ENCODE peak calls at places on chromosomes 2 and 18, in six cellular contexts. X is GM12878, Q is AG04450, I is fibroblast of mammary gland, M is spleen, C is NB4. K is an unnamed sample.

GRCh38 chr2:236613607-236614006 is 44.0 kb downstream of the ACKR3 start:
- DNase-seq in X (no peak), Q (no peak), I (no peak), M (peak), C (no peak), K (no peak)

GRCh38 chr2:210863283-210863682 is 306.9 kb downstream of the CPS1 start:
- DNase-seq in X (no peak), Q (no peak), I (no peak), M (no peak), C (no peak), K (no peak)

GRCh38 chr2:3692375-3692774 is 11.0 kb upstream of the DCDC2C start:
- DNase-seq in X (no peak), Q (no peak), I (peak), M (no peak), C (peak), K (peak)

GRCh38 chr2:23221901-23222300 is 163.1 kb upstream of the KLHL29 start:
- DNase-seq in X (no peak), Q (no peak), I (no peak), M (no peak), C (no peak), K (no peak)

GRCh38 chr18:58862851-58863538 is 1.7 kb upstream of the ZNF532 start:
- DNase-seq in X (no peak), Q (no peak), I (peak), M (peak), C (no peak), K (no peak)

GRCh38 chr2:162114291-162114690 is 37.8 kb downstream of the GCG start:
- DNase-seq in X (no peak), Q (no peak), I (peak), M (no peak), C (peak), K (no peak)

GRCh38 chr2:65790676-65790935 is 358.2 kb upstream of the SPRED2 start:
- DNase-seq in X (no peak), Q (no peak), I (no peak), M (no peak), C (no peak), K (no peak)

GRCh38 chr2:173124441-173124840 is 48.8 kb downstream of the MAP3K20 start:
- DNase-seq in X (no peak), Q (no peak), I (peak), M (no peak), C (no peak), K (no peak)

GRCh38 chr2:175414872-175415487 is 233.5 kb upstream of the ATP5MC3 start:
- DNase-seq in X (no peak), Q (peak), I (peak), M (no peak), C (peak), K (no peak)

GRCh38 chr2:167144179-167144898 is 256.1 kb downstream of the XIRP2 start:
- DNase-seq in X (no peak), Q (no peak), I (peak), M (no peak), C (no peak), K (no peak)

GRCh38 chr2:233832869-233833812 is 21.2 kb downstream of the HJURP start:
- DNase-seq in X (no peak), Q (peak), I (peak), M (peak), C (peak), K (no peak)

GRCh38 chr2:203662963-203663362 is 43.5 kb upstream of the CD28 start:
- DNase-seq in X (no peak), Q (no peak), I (no peak), M (no peak), C (no peak), K (no peak)

GRCh38 chr2:190649035-190649797 is at the start of gene NAB1:
- DNase-seq in X (no peak), Q (no peak), I (no peak), M (peak), C (peak), K (no peak)

GRCh38 chr18:68402784-68403183 is 312.1 kb downstream of the TMX3 start:
- DNase-seq in X (no peak), Q (no peak), I (no peak), M (no peak), C (no peak), K (no peak)

GRCh38 chr2:223797073-223797472 is 40.3 kb downstream of the AP1S3 start:
- DNase-seq in X (no peak), Q (no peak), I (peak), M (no peak), C (no peak), K (peak)

GRCh38 chr18:70330887-70331286 is 42.0 kb downstream of the SOCS6 start:
- DNase-seq in X (no peak), Q (no peak), I (no peak), M (no peak), C (no peak), K (no peak)

GRCh38 chr2:128525653-128526052 is 207.0 kb upstream of the HS6ST1 start:
- DNase-seq in X (no peak), Q (no peak), I (peak), M (no peak), C (peak), K (no peak)

GRCh38 chr2:241507430-241508239 is 749 bp downstream of the STK25 start:
- DNase-seq in X (no peak), Q (no peak), I (peak), M (peak), C (peak), K (no peak)

GRCh38 chr2:144583741-144584453 is 64.0 kb upstream of the ZEB2 start:
- DNase-seq in X (no peak), Q (peak), I (peak), M (no peak), C (no peak), K (no peak)

GRCh38 chr2:148927010-148927409 is 52.0 kb downstream of the KIF5C start:
- DNase-seq in X (no peak), Q (no peak), I (no peak), M (peak), C (peak), K (no peak)

GRCh38 chr2:148930046-148930775 is 55.2 kb downstream of the KIF5C start:
- DNase-seq in X (no peak), Q (no peak), I (peak), M (no peak), C (peak), K (peak)

GRCh38 chr2:148928395-148928794 is 53.4 kb downstream of the KIF5C start:
- DNase-seq in X (no peak), Q (no peak), I (no peak), M (no peak), C (no peak), K (no peak)

GRCh38 chr2:148922776-148923175 is 47.7 kb downstream of the KIF5C start:
- DNase-seq in X (no peak), Q (no peak), I (no peak), M (no peak), C (no peak), K (no peak)

DNA sequence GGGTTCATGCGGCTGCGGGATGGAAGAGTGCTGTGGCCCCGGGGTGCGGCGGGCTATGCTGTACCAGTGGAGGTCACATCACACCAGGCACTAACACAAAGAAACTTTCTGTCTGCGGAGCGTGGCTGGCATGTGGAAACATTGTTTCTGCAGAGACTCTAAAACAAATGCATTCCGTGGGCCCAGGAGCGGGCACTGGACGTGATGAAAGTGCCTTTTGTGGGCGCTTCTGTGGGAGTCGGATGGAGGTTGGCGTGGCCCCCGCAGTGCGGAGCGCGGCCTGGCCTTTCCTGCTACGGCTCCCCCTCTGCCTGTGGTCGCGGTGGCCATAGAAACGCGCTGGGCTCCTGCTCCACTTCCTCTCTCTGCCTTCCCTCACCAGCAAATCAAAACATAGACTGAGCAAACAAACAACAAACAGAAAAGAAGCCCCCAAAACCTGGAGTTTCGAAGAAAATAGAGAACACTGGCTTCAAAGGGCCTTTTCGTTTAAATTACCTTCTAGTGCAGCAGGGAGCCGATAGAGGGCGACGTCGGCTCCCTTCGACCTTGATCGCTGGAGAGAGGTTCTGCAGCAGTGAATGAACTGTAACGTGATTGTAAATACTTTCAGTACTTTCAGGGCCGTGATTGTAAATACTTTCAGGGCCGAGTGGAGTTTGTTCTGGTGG is 51.4 kb downstream of the KIF5C start:
- DNase-seq in X (peak), Q (peak), I (peak), M (peak), C (peak), K (no peak)
- H3K4me3 ChIP-seq in X (peak), Q (no peak), I (no peak), M (no peak), C (peak), K (no peak)

DNA sequence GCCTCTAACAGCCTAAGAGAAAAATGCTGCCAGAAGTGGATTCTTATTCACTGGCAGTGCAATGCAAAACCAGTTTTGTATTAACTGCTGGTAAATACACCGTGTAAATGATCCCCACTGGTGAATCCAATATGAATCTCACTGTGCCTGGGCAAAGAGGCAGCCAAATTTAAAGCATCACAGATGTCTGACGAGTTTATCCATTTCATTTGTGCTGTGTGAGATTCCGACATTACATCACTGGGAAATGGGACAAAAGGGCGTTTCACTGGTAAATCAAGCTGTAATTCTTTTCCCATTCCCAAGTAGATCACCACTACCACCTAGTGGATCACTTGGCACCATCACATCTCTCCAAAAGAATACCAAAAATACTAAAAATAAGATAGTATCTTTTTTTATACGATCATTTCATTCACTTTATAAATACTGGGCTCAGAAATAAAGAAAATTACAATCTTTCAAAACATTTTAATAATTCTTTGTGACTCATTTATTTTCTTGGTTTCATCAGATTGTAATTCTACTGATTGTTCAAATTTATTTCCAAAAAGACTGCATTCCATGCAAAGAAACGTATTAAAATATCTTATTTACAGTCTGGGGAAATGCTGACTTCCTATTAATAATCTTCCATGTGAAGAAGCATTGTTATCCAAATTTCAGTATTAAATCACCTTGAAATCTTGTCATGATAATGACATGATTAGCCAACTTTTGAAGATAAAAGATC is 125.6 kb downstream of the GRB14 start:
- DNase-seq in X (no peak), Q (no peak), I (peak), M (no peak), C (peak), K (peak)
- TF ChIP-seq CTCF in X (peak), Q (peak), I (peak), M (no peak), C (peak), K (peak)

DNA sequence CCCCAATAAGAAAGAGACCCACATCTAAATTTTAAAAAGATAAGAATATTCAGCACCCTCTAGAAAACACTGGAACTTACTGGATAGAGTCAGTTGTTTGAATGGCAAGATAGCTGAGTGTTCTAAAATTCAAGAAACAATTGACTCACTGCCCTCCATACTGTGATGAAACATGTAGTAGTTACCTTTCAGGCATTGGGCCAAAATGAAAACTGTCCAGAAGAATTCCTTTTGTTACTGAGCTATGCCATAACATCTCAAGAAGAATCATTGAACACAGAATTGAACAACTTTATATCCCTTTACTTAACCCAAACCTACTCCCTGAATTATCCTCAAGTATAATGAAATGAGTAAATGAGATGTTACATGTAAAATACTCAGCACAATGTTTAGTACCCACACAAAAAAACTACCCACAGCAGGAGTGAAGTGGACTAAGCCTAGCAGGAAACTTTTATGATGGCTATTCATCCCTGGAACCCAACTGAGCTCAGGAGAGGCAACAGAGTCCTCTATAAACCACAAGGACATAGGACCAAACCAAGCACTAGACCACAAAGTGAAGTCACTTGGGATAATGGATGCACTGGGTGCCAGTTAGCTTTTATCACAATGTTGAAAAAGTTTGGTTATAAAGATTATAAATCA is 32.7 kb downstream of the RBM43 start:
- DNase-seq in X (no peak), Q (no peak), I (no peak), M (no peak), C (no peak), K (no peak)
- H3K4me3 ChIP-seq in X (no peak), Q (no peak), I (no peak), M (no peak), C (no peak), K (no peak)

DNA sequence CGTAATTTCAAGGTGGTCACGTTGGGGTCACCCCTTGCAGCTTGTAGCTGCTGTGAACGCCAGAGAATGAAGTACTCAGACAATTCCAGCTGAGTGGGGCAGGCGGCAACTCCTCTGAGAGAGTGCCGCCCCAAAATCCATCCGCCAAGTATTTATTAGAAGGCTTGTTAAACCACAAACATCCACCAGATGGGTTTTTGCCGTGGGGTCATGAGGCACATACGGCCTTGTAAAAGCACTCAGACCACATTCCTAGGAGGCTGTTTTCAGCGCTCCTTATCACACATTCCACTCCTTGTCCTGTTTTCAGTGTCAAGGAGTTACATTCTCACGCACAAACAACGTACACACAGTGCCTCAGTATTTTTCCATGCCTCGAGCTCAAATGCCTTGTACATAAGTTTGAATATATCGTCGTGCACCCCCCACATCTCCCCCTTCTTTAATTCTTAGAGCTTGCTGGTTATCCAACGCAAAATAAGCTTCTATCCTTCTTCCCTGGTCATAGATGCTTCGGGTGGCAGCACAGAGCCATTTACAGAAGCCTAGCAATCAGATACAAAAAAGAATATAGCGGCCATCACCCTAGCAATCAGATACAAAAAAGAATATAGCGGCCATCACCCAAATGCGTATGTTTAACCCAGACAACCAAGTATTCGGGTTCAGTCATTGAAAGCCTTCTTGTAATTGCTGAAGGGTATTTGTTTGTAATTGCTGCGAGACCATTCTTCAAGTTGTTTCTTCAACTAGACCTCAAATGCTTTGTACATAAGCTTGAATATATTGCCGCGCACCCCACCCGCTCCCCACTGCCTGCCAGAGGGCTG is 7.3 kb downstream of the ALPP start:
- DNase-seq in X (no peak), Q (peak), I (peak), M (no peak), C (peak), K (peak)
- TF ChIP-seq CTCF in X (no peak), Q (no peak), I (no peak), M (no peak), C (no peak), K (no peak)

DNA sequence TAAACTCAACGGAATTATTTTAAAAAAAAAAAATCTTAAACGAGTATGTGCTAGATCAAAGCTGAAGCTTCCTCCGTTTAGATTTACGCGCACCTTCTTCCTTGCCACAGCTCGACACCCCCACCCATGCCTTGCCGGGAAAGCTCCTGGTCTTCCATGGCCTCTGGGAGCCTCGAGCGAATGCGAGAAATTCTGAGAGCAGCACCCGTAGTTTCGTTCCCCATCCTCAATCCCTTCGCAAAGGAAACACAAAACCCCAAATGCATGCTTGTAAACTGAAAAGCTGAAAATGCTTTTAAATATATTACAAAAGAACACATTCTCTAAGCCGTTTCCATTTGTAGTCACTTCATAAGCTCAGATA is 1.6 kb downstream of the DSC3 start:
- DNase-seq in X (no peak), Q (no peak), I (no peak), M (no peak), C (no peak), K (no peak)
- H3K4me3 ChIP-seq in X (no peak), Q (no peak), I (no peak), M (no peak), C (no peak), K (peak)

GRCh38 chr18:45386256-45386655 is 229.0 kb upstream of the SLC14A2 start:
- DNase-seq in X (no peak), Q (no peak), I (peak), M (no peak), C (peak), K (no peak)
- TF ChIP-seq CTCF in X (peak), Q (peak), I (peak), M (no peak), C (peak), K (peak)

DNA sequence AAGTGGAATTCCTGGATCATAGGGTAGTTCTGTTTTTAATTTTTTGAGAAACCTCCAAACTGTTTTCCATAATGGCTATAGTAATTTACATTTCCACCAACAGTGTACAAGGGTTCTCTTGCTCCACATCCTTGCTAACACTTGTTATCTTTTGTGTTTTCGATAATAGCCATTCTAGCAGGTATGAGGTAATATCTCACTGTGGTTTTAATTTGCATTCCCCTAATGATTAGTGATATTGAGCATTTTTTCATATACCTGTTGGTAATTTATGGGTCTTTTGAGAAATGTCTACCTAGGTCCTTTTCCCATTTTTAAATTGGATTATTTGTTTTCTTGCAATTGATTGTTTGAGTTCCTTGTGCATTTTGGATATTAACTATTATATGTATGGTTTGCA is 39.6 kb downstream of the DIS3L2 start:
- DNase-seq in X (no peak), Q (no peak), I (no peak), M (no peak), C (no peak), K (no peak)
- H3K4me3 ChIP-seq in X (no peak), Q (no peak), I (no peak), M (no peak), C (no peak), K (no peak)

GRCh38 chr2:214378455-214379103 is 32.3 kb upstream of the VWC2L start:
- DNase-seq in X (no peak), Q (no peak), I (no peak), M (no peak), C (no peak), K (no peak)
- TF ChIP-seq CTCF in X (peak), Q (no peak), I (no peak), M (no peak), C (no peak), K (peak)

DNA sequence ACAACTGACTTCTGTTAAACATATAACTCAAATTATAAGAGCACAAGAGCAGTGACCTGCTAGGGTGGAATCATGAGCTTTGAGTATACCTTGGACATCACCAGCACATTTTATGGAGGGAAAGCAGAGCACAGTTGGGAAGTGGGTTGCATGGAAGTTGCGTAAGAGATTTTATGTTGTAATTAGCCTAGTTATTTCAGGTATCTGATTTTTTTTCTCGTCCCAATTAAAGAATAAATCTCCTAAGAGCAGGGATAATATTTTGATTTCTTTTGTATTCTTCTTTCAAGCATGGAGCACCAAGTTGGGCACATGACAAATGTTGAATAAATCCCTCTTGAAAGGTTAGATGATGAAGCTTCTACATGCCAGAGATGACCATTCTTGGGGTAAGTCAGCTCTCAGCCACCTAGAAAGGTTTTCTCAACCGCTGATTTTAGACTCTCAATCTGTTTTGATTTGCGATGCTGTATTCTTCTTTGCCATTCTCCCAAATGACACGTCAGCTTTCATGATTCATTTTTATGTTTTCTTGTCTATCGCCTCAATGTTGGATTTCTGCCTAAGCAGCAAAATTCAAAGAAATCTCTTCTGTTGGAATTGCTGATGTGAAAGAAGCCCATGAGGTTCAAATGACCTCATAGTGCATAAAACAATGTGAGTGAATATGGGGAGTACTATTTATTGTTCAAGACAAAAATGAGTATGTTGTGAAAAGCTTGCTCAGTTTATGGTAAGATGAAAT is 15.3 kb upstream of the FN1 start:
- DNase-seq in X (no peak), Q (no peak), I (peak), M (no peak), C (no peak), K (no peak)
- H3K4me3 ChIP-seq in X (no peak), Q (no peak), I (no peak), M (no peak), C (no peak), K (no peak)